ENCODE peak calls at places on chromosome 16, in five cellular contexts. I is mesenchymal stem cell, K is H9, Q is neuronal stem cell, J is H1. L is an unnamed sample.

GRCh38 chr16:61654962-61655361 is 381.3 kb downstream of the CDH8 start:
- DNase-seq in K (no peak), Q (no peak), I (no peak), J (no peak), L (no peak)

GRCh38 chr16:64974381-64974780 is 147.5 kb downstream of the CDH11 start:
- DNase-seq in Q (peak; percentile 23), J (no peak), I (no peak), K (no peak), L (no peak)

GRCh38 chr16:54842743-54843423 is 87.8 kb upstream of the IRX5 start:
- DNase-seq in I (no peak), J (no peak), K (no peak), Q (no peak), L (no peak)

GRCh38 chr16:57501492-57501891 is 15.2 kb upstream of the DOK4 start:
- DNase-seq in K (no peak), I (no peak), J (no peak), Q (no peak), L (no peak)

GRCh38 chr16:81491522-81492188 is 47.0 kb downstream of the CMIP start:
- DNase-seq in K (no peak), J (no peak), Q (no peak), I (no peak), L (peak; percentile 52)

GRCh38 chr16:11097094-11097781 is 152.9 kb downstream of the CLEC16A start:
- DNase-seq in K (no peak), I (no peak), Q (no peak), J (no peak), L (no peak)

GRCh38 chr16:20720251-20720650 is 21.4 kb downstream of the THUMPD1 start:
- DNase-seq in I (no peak), Q (no peak), K (no peak), J (no peak), L (no peak)

GRCh38 chr16:48961546-48961945 is 320.1 kb downstream of the CBLN1 start:
- DNase-seq in J (no peak), I (no peak), K (no peak), Q (no peak), L (peak; percentile 12)

GRCh38 chr16:70674221-70675014 is 11.4 kb downstream of the MTSS2 start:
- DNase-seq in Q (no peak), J (no peak), K (no peak), I (no peak), L (no peak)

GRCh38 chr16:4876646-4877297 is 29.5 kb downstream of the UBN1 start:
- DNase-seq in I (no peak), J (no peak), Q (no peak), K (no peak), L (no peak)

GRCh38 chr16:53859995-53860540 is 156.1 kb downstream of the FTO start:
- DNase-seq in K (no peak), I (no peak), Q (no peak), J (no peak), L (no peak)

GRCh38 chr16:11977206-11978041 is 890 bp downstream of the SNX29 start:
- DNase-seq in I (peak; percentile 74), Q (no peak), K (no peak), J (peak; percentile 48), L (no peak)

GRCh38 chr16:10992797-10993196 is 48.4 kb downstream of the CLEC16A start:
- DNase-seq in Q (no peak), J (no peak), K (peak; percentile 50), I (peak; percentile 92), L (no peak)

GRCh38 chr16:82824408-82824807 is 197.6 kb downstream of the CDH13 start:
- DNase-seq in J (no peak), Q (no peak), K (no peak), I (no peak), L (no peak)

GRCh38 chr16:87212026-87212425 is 105.2 kb downstream of the C16orf95 start:
- DNase-seq in K (no peak), J (no peak), I (peak; percentile 41), Q (no peak), L (peak; percentile 54)

GRCh38 chr16:57637020-57637419 is 8.6 kb downstream of the ADGRG1 start:
- DNase-seq in K (no peak), I (no peak), J (no peak), Q (no peak), L (no peak)

GRCh38 chr16:53159781-53160436 is 105.1 kb downstream of the CHD9 start:
- DNase-seq in Q (peak; percentile 37), K (no peak), J (peak; percentile 50), I (peak; percentile 75), L (peak; percentile 61)

GRCh38 chr16:56737539-56737938 is 7.6 kb downstream of the NUP93 start:
- DNase-seq in J (no peak), K (no peak), Q (no peak), I (no peak), L (no peak)

GRCh38 chr16:79658301-79659001 is 57.9 kb upstream of the MAF start:
- DNase-seq in J (no peak), Q (no peak), I (peak; percentile 93), K (no peak), L (peak; percentile 59)

GRCh38 chr16:51540259-51540658 is 389.2 kb upstream of the SALL1 start:
- DNase-seq in K (no peak), J (no peak), I (peak; percentile 59), Q (no peak), L (no peak)

GRCh38 chr16:11004351-11004750 is 60.0 kb downstream of the CLEC16A start:
- DNase-seq in K (no peak), I (no peak), J (no peak), Q (no peak), L (no peak)

GRCh38 chr16:12801511-12802042 is 2.1 kb downstream of the CPPED1 start:
- DNase-seq in Q (no peak), K (no peak), J (no peak), I (peak; percentile 80), L (peak; percentile 87)

GRCh38 chr16:62041401-62041800 is 5.2 kb upstream of the CDH8 start:
- DNase-seq in I (peak; percentile 6), J (no peak), K (peak; percentile 49), Q (no peak), L (peak; percentile 56)

GRCh38 chr16:85871756-85872155 is 27.2 kb upstream of the IRF8 start:
- DNase-seq in Q (no peak), I (no peak), K (no peak), J (no peak), L (peak; percentile 90)

GRCh38 chr16:22370038-22370541 is 4.3 kb downstream of the CDR2 start:
- DNase-seq in J (no peak), K (no peak), I (peak; percentile 60), Q (no peak), L (no peak)

GRCh38 chr16:2385441-2385840 is 43.8 kb upstream of the CCNF start:
- DNase-seq in Q (no peak), I (no peak), K (no peak), J (no peak), L (peak; percentile 85)

GRCh38 chr16:73274140-73274539 is 226.2 kb upstream of the ZFHX3 start:
- DNase-seq in Q (no peak), K (no peak), I (no peak), J (no peak), L (no peak)

GRCh38 chr16:84763164-84763563 is 56.6 kb upstream of the CRISPLD2 start:
- DNase-seq in K (no peak), I (no peak), Q (no peak), J (no peak), L (no peak)

DNA sequence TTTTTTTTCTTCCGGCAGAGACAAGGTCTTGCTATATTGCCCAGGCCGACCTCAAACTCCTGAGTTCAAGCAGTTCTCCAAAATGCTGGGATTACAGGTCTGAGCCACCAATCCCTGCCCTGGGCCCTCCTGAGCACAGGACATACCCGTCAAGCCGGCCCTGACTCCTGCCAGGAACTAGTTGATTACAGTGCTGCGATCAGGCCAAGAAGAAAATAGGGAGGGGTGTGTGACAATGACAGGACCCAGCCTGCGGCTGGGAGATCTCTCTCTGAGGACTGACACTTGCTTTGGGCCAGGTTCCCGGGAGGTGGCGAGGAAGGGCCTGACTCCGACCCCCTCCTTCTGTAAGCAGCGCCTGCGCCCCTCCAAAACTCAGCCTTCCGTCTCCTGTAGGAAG is 276.6 kb downstream of the MRTFB start:
- DNase-seq in J (no peak), Q (no peak), I (no peak), K (no peak), L (no peak)
- H3K23ac ChIP-seq in J (no peak overlapping the region), Q (no peak overlapping the region), I (no peak overlapping the region), K (no peak overlapping the region), L (no peak overlapping the region)

GRCh38 chr16:88453621-88454314 is 688 bp downstream of the ZFPM1 start:
- DNase-seq in I (peak; percentile 33), J (no peak), Q (no peak), K (no peak), L (peak; percentile 78)
- H2AFZ ChIP-seq in I (peak overlapping the region; percentile 42), J (no peak overlapping the region), Q (peak overlapping the region; percentile 76), K (no peak overlapping the region), L (peak overlapping the region; percentile 17)

GRCh38 chr16:47940466-47940865 is 215.3 kb downstream of the ABCC12 start:
- DNase-seq in J (no peak), K (no peak), Q (no peak), I (no peak), L (no peak)
- H2BK12ac ChIP-seq in J (no peak overlapping the region), K (no peak overlapping the region), Q (no peak overlapping the region), I (no peak overlapping the region), L (no peak overlapping the region)

DNA sequence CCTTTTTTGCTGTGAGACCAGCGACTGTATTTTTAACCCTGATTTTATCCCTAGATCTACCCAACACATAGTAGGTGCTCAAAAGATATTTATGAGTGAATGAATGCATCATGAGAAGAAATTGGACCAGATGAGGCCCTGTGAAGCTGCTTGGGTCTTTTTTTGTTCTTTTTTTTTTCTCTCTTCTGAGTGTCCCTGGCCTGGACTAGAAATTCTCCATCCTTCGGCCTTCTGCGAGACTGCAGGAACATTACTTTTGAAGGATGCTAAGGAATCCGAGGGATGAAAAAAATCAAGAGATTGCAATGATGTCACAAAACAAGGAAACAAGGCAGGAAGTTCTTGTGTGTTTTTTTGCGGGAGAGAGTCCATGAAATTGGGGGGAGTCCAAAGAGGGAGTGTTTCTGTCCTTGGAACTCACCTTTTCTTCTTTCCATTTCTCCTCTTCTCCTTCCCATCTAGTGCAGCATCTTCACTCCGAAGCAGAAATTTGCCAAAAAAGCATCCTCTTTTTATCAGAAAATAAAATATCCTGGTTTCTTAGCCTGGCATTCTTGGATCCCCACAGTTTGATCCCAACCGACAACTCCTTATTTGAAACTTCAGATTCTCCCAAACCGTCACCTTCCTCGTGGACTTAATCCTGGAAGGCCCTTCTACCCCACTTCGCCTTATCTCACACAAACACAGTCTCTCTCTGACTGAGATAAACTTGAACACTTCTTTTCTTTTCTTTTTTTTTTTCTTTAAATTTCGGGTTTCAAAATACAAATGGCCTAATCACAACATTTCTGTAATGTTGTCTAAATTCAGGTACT is 724 bp upstream of the RUSF1 start:
- DNase-seq in J (no peak), I (no peak), Q (no peak), K (no peak), L (peak; percentile 26)
- H3K23ac ChIP-seq in J (no peak overlapping the region), I (no peak overlapping the region), Q (no peak overlapping the region), K (no peak overlapping the region), L (no peak overlapping the region)

DNA sequence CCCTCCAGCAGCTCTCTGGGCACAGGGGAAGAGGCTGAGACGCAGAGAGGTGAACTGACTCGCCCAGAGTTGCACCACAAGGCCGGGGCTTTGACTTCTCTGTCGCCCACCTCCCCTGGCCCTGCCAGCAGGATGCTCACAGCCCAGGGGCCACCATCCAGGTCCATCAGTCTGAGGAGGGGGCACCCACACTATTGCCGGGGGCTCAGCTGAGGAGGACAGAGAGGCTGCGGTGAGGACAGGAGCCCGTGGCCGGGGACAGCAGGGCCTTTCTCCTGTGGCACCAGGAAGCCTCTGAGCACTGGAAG is 32.6 kb downstream of the KDM8 start:
- DNase-seq in I (no peak), J (no peak), K (no peak), Q (no peak), L (no peak)
- H2AFZ ChIP-seq in I (no peak overlapping the region), J (no peak overlapping the region), K (no peak overlapping the region), Q (no peak overlapping the region), L (peak overlapping the region; percentile 8)

L was measured in trophoblast cell.